ENCODE peak calls at places on chromosomes 12 and 14, in eight cellular contexts. I is cardiac fibroblast; E is activated CD4-positive, alpha-beta T cell treated with anti-CD3 and anti-CD28 coated beads for 36 hours; J is SHP77; Q is NCI-H1417; M is stimulated activated CD8-positive, alpha-beta memory T cell treated with anti-CD3 and anti-CD28 coated beads, Interleukin-4, amount 100 ng/mL, for 48 hours; L is glutamatergic neuron; W is T-helper 1 cell. H is an unnamed sample.

GRCh38 chr14:82725188-82725587 is 1191.5 kb upstream of the SEL1L start:
- DNase-seq in L (no peak), E (no peak), I (no peak), M (no peak), W (no peak), Q (no peak), J (no peak), H (no peak)

GRCh38 chr12:130826151-130826801 is 12.8 kb downstream of the STX2 start:
- DNase-seq in E (peak), I (peak), W (peak), M (peak), Q (no peak), L (peak), J (peak), H (peak)

GRCh38 chr12:62802321-62802720 is 132.6 kb downstream of the PPM1H start:
- DNase-seq in E (no peak), L (no peak), I (no peak), J (no peak), W (no peak), M (no peak), Q (no peak), H (no peak)

GRCh38 chr12:19850341-19851065 is 411.2 kb downstream of the AEBP2 start:
- DNase-seq in J (no peak), I (peak), M (no peak), L (no peak), Q (no peak), E (no peak), W (no peak), H (no peak)

GRCh38 chr12:84919271-84919670 is 6.7 kb upstream of the SLC6A15 start:
- DNase-seq in E (no peak), I (peak), L (no peak), J (no peak), M (no peak), Q (no peak), W (no peak), H (no peak)

GRCh38 chr12:22746720-22747119 is 121.7 kb downstream of the ETNK1 start:
- DNase-seq in M (no peak), J (no peak), W (no peak), I (no peak), E (no peak), L (no peak), Q (no peak), H (no peak)

GRCh38 chr12:31872831-31873604 is 86.2 kb upstream of the RESF1 start:
- DNase-seq in L (no peak), J (no peak), Q (no peak), E (no peak), W (no peak), M (no peak), I (no peak), H (peak)

GRCh38 chr12:105920161-105920684 is 218.5 kb downstream of the NUAK1 start:
- DNase-seq in Q (no peak), J (no peak), W (no peak), M (no peak), L (peak), E (no peak), I (peak), H (no peak)

GRCh38 chr12:130160711-130161231 is 1.5 kb upstream of the FZD10 start:
- DNase-seq in E (no peak), W (no peak), Q (no peak), I (no peak), J (no peak), L (no peak), M (no peak), H (no peak)

GRCh38 chr12:50615534-50616296 is 110.9 kb downstream of the DIP2B start:
- DNase-seq in E (no peak), M (no peak), L (no peak), J (no peak), W (no peak), Q (no peak), I (peak), H (no peak)

GRCh38 chr12:75706786-75707605 is 195.6 kb upstream of the KRR1 start:
- DNase-seq in W (no peak), Q (no peak), M (no peak), L (no peak), I (peak), J (no peak), E (no peak), H (no peak)

GRCh38 chr14:22375321-22375930 is 213.6 kb downstream of the DAD1 start:
- DNase-seq in J (peak), L (no peak), W (no peak), E (no peak), Q (peak), M (no peak), I (peak), H (no peak)

GRCh38 chr12:1591029-1591428 is 3.4 kb downstream of the FBXL14 start:
- DNase-seq in M (no peak), L (no peak), Q (no peak), E (peak), I (peak), W (peak), J (no peak), H (no peak)

GRCh38 chr14:39673141-39674133 is 241.2 kb upstream of the FBXO33 start:
- DNase-seq in W (no peak), I (peak), Q (no peak), E (no peak), M (no peak), L (no peak), J (no peak), H (no peak)

GRCh38 chr12:107684990-107685359 is 624 bp upstream of the PWP1 start:
- DNase-seq in E (peak), Q (peak), W (no peak), J (peak), L (no peak), M (peak), I (peak), H (peak)

GRCh38 chr12:131209082-131210070 is 255.7 kb downstream of the ADGRD1 start:
- DNase-seq in M (no peak), E (peak), Q (no peak), J (no peak), I (no peak), W (no peak), L (no peak), H (no peak)

GRCh38 chr12:6567112-6567680 is 895 bp downstream of the NOP2 start:
- DNase-seq in I (no peak), M (no peak), W (no peak), Q (no peak), E (no peak), L (no peak), J (no peak), H (no peak)

GRCh38 chr12:29676676-29677075 is 107.1 kb downstream of the TMTC1 start:
- DNase-seq in M (no peak), J (no peak), L (no peak), I (no peak), Q (no peak), W (no peak), E (no peak), H (no peak)

GRCh38 chr14:23323838-23324454 is 2.7 kb downstream of the PABPN1 start:
- DNase-seq in M (no peak), J (no peak), Q (no peak), L (no peak), E (no peak), I (no peak), W (no peak), H (no peak)

GRCh38 chr12:6638305-6638704 is 2.5 kb upstream of the LPAR5 start:
- DNase-seq in E (no peak), L (no peak), W (no peak), J (no peak), Q (no peak), I (no peak), M (no peak), H (no peak)

GRCh38 chr14:50766338-50766886 is 64.5 kb downstream of the NIN start:
- DNase-seq in L (no peak), J (no peak), W (no peak), I (peak), E (no peak), Q (no peak), M (no peak), H (no peak)

H was measured in activated CD8-positive, alpha-beta memory T cell treated with anti-CD3 and anti-CD28 coated beads, Interleukin-2, amount 50 U/mL, for 48 hours.